ENCODE peak calls at places on chromosomes 5 and 9, in nine cellular contexts. N is ovary, F is NT2/D1, T is A549, J is lung, Z is right cardiac atrium, V is thyroid gland, X is DND-41, B is MG63. G is an unnamed sample.

GRCh38 chr9:121651295-121652036 is at the start of gene DAB2IP:
- DNase-seq in J (no peak), Z (peak; percentile 89), T (no peak), B (peak; percentile 74), X (peak; percentile 28), N (peak; percentile 83), V (peak; percentile 81), F (peak; percentile 71), G (peak; percentile 72)

GRCh38 chr5:58181578-58182286 is 278.2 kb downstream of the PLK2 start:
- DNase-seq in V (no peak), Z (no peak), B (no peak), T (no peak), F (no peak), N (no peak), J (no peak), X (no peak), G (no peak)

GRCh38 chr5:67211926-67212325 is 15.3 kb upstream of the CD180 start:
- DNase-seq in T (no peak), F (no peak), X (no peak), V (no peak), Z (no peak), J (no peak), N (no peak), B (no peak), G (no peak)

GRCh38 chr5:52864376-52864775 is 76.7 kb downstream of the ITGA1 start:
- DNase-seq in J (no peak), T (no peak), F (no peak), N (no peak), Z (no peak), B (no peak), V (no peak), X (no peak), G (no peak)

GRCh38 chr9:130938652-130939404 is at the start of gene FIBCD1:
- DNase-seq in J (no peak), V (no peak), X (no peak), F (no peak), Z (peak; percentile 69), T (peak; percentile 67), N (no peak), B (peak; percentile 51), G (no peak)

GRCh38 chr5:152255411-152255810 is 149.7 kb downstream of the NMUR2 start:
- DNase-seq in F (no peak), N (no peak), B (no peak), T (no peak), J (no peak), V (no peak), X (no peak), Z (no peak), G (no peak)

GRCh38 chr9:89664896-89665329 is 60.1 kb downstream of the GADD45G start:
- DNase-seq in X (no peak), N (no peak), B (no peak), V (peak; percentile 98), T (no peak), F (no peak), J (peak; percentile 90), Z (no peak), G (no peak)

GRCh38 chr9:122197334-122197872 is 31.4 kb downstream of the LHX6 start:
- DNase-seq in Z (no peak), N (no peak), X (no peak), V (no peak), J (no peak), F (no peak), B (no peak), T (no peak), G (no peak)

GRCh38 chr5:132961887-132962286 is 1.5 kb downstream of the AFF4 start:
- DNase-seq in F (no peak), N (no peak), Z (no peak), B (no peak), T (no peak), V (peak; percentile 25), J (no peak), X (no peak), G (no peak)

GRCh38 chr9:109742759-109743388 is 37.1 kb upstream of the PALM2AKAP2 start:
- DNase-seq in V (peak; percentile 23), Z (no peak), B (no peak), J (no peak), X (no peak), N (no peak), T (no peak), F (no peak), G (no peak)

GRCh38 chr5:132467292-132467984 is 23.1 kb downstream of the IRF1 start:
- DNase-seq in J (no peak), V (peak; percentile 0), Z (no peak), F (no peak), X (peak; percentile 46), N (peak; percentile 5), B (no peak), T (no peak), G (peak; percentile 74)

GRCh38 chr5:143355710-143356109 is 47.8 kb downstream of the NR3C1 start:
- DNase-seq in Z (peak; percentile 59), N (peak; percentile 61), J (peak; percentile 44), T (peak; percentile 93), B (peak; percentile 92), V (peak; percentile 20), F (peak; percentile 8), X (peak; percentile 49), G (peak; percentile 65)

GRCh38 chr5:165135551-165135950 is 1630.1 kb downstream of the MAT2B start:
- DNase-seq in V (no peak), N (no peak), J (no peak), B (no peak), F (no peak), T (no peak), Z (no peak), X (no peak), G (no peak)

GRCh38 chr5:158477214-158477613 is 618.3 kb upstream of the CLINT1 start:
- DNase-seq in X (no peak), B (no peak), V (no peak), Z (no peak), N (no peak), F (no peak), J (no peak), T (no peak), G (no peak)

GRCh38 chr5:158470764-158471163 is 611.8 kb upstream of the CLINT1 start:
- DNase-seq in T (no peak), Z (no peak), X (no peak), N (no peak), J (no peak), B (no peak), F (no peak), V (no peak), G (no peak)

GRCh38 chr5:158466196-158466595 is 607.3 kb upstream of the CLINT1 start:
- DNase-seq in J (no peak), X (no peak), N (no peak), T (no peak), B (no peak), V (no peak), Z (no peak), F (no peak), G (no peak)

GRCh38 chr5:158468444-158468843 is 609.5 kb upstream of the CLINT1 start:
- DNase-seq in T (no peak), J (no peak), Z (no peak), F (no peak), X (no peak), N (no peak), V (no peak), B (no peak), G (no peak)

DNA sequence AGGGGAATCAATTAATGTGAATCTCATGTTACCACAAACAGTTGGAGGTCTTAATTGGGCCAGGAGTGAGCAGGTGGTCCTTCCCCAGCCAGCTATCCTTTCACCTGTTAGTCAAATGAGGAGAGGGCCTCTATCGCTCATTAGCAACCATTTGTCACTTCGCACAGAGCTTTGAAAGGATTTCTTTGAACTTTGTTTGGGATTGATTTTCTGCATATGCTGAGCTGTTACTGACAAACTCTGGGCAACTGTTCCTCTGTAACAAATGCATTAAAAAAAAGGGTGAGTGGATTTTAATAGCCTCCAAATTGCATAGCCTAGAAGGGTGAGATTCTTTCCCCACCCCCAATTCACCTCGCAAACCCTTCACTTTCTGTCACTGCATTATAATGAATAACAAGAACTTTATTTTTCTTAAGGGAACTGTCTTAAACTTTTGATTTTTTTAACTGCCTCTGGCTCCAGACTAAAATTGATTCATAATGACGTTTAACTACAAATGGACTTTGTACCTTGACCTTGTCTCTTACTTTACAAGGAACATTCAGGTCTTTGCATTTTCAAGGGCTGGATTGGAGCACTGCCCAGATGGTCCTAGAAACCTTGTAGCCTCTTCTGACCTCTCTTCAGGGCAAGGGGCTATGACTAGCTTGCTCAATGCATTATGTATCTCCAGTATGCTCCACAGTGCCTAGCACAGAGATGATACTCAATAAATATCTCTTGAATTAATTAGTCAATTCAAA is 612.4 kb upstream of the CLINT1 start:
- DNase-seq in F (no peak), N (no peak), X (no peak), T (no peak), J (no peak), V (peak; percentile 93), B (peak; percentile 6), Z (no peak), G (no peak)
- H3K9me3 ChIP-seq in F (no peaks in the 10 kb centered on the region), N (no peaks in the 10 kb centered on the region), X (no peaks in the 10 kb centered on the region), T (no peaks in the 10 kb centered on the region), J (peaks cover 1% of the 10 kb centered on the region), V (no peaks in the 10 kb centered on the region), B (no peaks in the 10 kb centered on the region), Z (no peaks in the 10 kb centered on the region), G (no peaks in the 10 kb centered on the region)

GRCh38 chr5:60989790-60990189 is 44.8 kb downstream of the NDUFAF2 start:
- DNase-seq in F (no peak), Z (no peak), V (no peak), B (no peak), J (no peak), X (no peak), T (no peak), N (no peak), G (no peak)
- H3K9me3 ChIP-seq in F (peaks cover 18% of the 10 kb centered on the region), Z (no peaks in the 10 kb centered on the region), V (no peaks in the 10 kb centered on the region), B (peaks cover 27% of the 10 kb centered on the region), J (peaks cover 15% of the 10 kb centered on the region), X (peaks cover 24% of the 10 kb centered on the region), T (peaks cover 14% of the 10 kb centered on the region), N (no peaks in the 10 kb centered on the region), G (peaks cover 83% of the 10 kb centered on the region)

DNA sequence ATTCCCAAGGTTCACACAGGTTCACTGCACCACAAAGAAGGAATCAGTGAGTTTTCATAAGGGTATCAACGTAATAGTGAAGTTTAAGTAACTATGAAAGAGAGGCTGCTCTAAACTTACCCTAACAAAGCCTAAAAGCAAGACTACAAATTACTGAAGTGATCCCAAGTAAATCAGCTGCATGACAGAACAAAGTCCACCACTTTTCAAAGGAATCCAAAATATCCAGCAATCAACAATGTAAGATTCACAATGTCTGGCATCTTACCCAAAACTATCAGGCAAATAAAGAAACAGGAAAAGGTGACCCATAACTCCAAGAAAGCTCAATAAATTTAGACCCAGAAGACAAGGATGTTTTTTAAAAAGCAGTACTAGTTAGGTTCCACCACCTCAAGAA is 70.1 kb downstream of the GNAQ start:
- DNase-seq in X (no peak), Z (no peak), T (no peak), F (no peak), N (no peak), V (no peak), B (no peak), J (no peak), G (no peak)
- H3K9me3 ChIP-seq in X (no peaks in the 10 kb centered on the region), Z (no peaks in the 10 kb centered on the region), T (no peaks in the 10 kb centered on the region), F (no peaks in the 10 kb centered on the region), N (no peaks in the 10 kb centered on the region), V (no peaks in the 10 kb centered on the region), B (no peaks in the 10 kb centered on the region), J (no peaks in the 10 kb centered on the region), G (no peaks in the 10 kb centered on the region)

DNA sequence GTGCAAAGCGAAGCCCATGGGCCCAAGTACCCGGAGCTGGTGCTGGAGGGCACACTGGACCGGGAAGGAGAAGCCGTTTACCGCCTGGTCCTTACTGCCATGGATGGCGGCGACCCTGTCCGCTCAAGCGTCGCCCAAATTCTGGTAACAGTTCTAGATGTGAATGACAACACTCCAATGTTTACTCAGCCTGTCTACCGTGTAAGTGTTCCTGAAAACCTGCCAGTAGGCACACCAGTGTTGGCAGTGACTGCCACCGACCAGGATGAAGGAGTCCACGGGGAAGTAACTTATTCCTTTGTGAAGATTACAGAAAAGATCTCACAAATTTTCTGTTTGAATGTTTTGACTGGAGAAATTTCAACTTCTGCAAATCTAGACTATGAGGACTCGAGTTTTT is 936 bp downstream of the PCDHGA6 start:
- DNase-seq in T (no peak), N (no peak), X (no peak), F (no peak), J (no peak), B (no peak), Z (no peak), V (peak; percentile 32), G (no peak)
- H3K9me3 ChIP-seq in T (peaks cover 55% of the 10 kb centered on the region), N (peaks cover 51% of the 10 kb centered on the region), X (no peaks in the 10 kb centered on the region), F (peaks cover 17% of the 10 kb centered on the region), J (peaks cover 62% of the 10 kb centered on the region), B (peaks cover 42% of the 10 kb centered on the region), Z (peaks cover 12% of the 10 kb centered on the region), V (no peaks in the 10 kb centered on the region), G (peaks cover 68% of the 10 kb centered on the region)

G was measured in spleen.